ENCODE peak calls at places on chromosomes 5 and 9, in eight cellular contexts. M is heart left ventricle, X is HuH-7, R is SW 1271, T is GM12865, U is GM23248, V is AG09309, K is AML-193. H is an unnamed sample.
A peak's percentile ranks its signal among the peaks of the same experiment; 100 is the strongest.

GRCh38 chr5:127944125-127944524 is 139.4 kb upstream of the SLC12A2 start:
- DNase-seq in V (no peak), T (no peak), R (no peak), X (no peak), M (no peak), U (no peak), K (no peak), H (no peak)

GRCh38 chr9:33139421-33140228 is 27.5 kb downstream of the B4GALT1 start:
- DNase-seq in V (peak; percentile 89), U (peak; percentile 88), M (peak; percentile 88), X (peak; percentile 65), T (no peak), R (no peak), K (no peak), H (no peak)

GRCh38 chr5:178777557-178777956 is 47.1 kb upstream of the ZNF354A start:
- DNase-seq in X (no peak), T (no peak), V (no peak), U (no peak), K (peak; percentile 94), R (no peak), M (no peak), H (no peak)

GRCh38 chr9:110623462-110624025 is 44.0 kb upstream of the SVEP1 start:
- DNase-seq in T (peak; percentile 70), M (no peak), X (peak; percentile 36), U (peak; percentile 71), R (peak; percentile 60), K (peak; percentile 26), V (no peak), H (peak; percentile 18)

GRCh38 chr9:17578911-17579793 is at the start of gene SH3GL2:
- DNase-seq in T (peak; percentile 7), X (no peak), V (no peak), M (peak; percentile 61), R (no peak), K (no peak), U (peak; percentile 39), H (peak; percentile 9)

GRCh38 chr9:109771796-109772525 is 8.0 kb upstream of the PALM2AKAP2 start:
- DNase-seq in U (peak; percentile 45), V (no peak), X (no peak), R (no peak), T (no peak), K (no peak), M (no peak), H (no peak)

GRCh38 chr5:138601444-138601843 is 26.2 kb upstream of the HSPA9 start:
- DNase-seq in T (no peak), R (peak; percentile 12), V (peak; percentile 48), X (no peak), U (peak; percentile 84), M (no peak), K (no peak), H (no peak)

GRCh38 chr5:87095787-87096186 is 171.9 kb upstream of the RASA1 start:
- DNase-seq in U (no peak), V (no peak), T (no peak), K (no peak), X (no peak), R (no peak), M (no peak), H (no peak)

GRCh38 chr5:176739461-176740051 is 70.8 kb upstream of the UNC5A start:
- DNase-seq in V (no peak), U (no peak), T (no peak), X (no peak), M (peak; percentile 32), R (no peak), K (no peak), H (no peak)

GRCh38 chr9:130034570-130034969 is 8.4 kb downstream of the FNBP1 start:
- DNase-seq in M (no peak), U (peak; percentile 92), X (no peak), R (no peak), K (no peak), V (peak; percentile 32), T (peak; percentile 67), H (no peak)

GRCh38 chr9:16031971-16032370 is 479.1 kb downstream of the CCDC171 start:
- DNase-seq in T (no peak), V (no peak), U (peak; percentile 41), R (no peak), M (no peak), K (no peak), X (no peak), H (no peak)

GRCh38 chr9:35010351-35010958 is 20.9 kb downstream of the DNAJB5 start:
- DNase-seq in X (no peak), M (no peak), V (no peak), K (no peak), U (no peak), T (no peak), R (no peak), H (no peak)

H was measured in stimulated activated naive CD8-positive, alpha-beta T cell treated with anti-CD3 and anti-CD28 coated beads, Interleukin-15, Interleukin-2, amounts not matched to agents 100 U/mL and 50 U/mL, for 24 hours.